ENCODE peak calls at places on chromosomes 5 and 9, in nine cellular contexts. F is GM12865, T is body of pancreas, K is Caco-2, R is stomach, O is tibial nerve, A is heart right ventricle, V is endothelial cell of umbilical vein, L is astrocyte of the spinal cord. D is an unnamed sample.

GRCh38 chr5:172725273-172725672 is 45.7 kb downstream of the DUSP1 start:
- DNase-seq in L (no peak), O (no peak), K (no peak), A (no peak), R (no peak), T (no peak), F (no peak), V (no peak), D (no peak)

GRCh38 chr9:28808042-28808441 is 1234.8 kb upstream of the C9orf72 start:
- DNase-seq in L (peak), A (no peak), R (no peak), O (no peak), K (no peak), V (no peak), F (no peak), T (no peak), D (no peak)

GRCh38 chr9:109493648-109494047 is 4.5 kb downstream of the PTPN3 start:
- DNase-seq in F (no peak), V (no peak), K (no peak), O (no peak), A (no peak), L (no peak), T (no peak), R (no peak), D (no peak)

GRCh38 chr5:75052461-75053285 is at the start of gene GCNT4:
- DNase-seq in F (peak), L (peak), T (peak), O (no peak), V (peak), K (peak), R (peak), A (peak), D (no peak)

GRCh38 chr9:77846957-77847574 is 184.5 kb downstream of the GNAQ start:
- DNase-seq in O (no peak), K (no peak), V (peak), R (no peak), F (no peak), L (peak), T (no peak), A (no peak), D (no peak)

GRCh38 chr5:75338408-75338807 is 1.4 kb downstream of the HMGCR start:
- DNase-seq in R (no peak), L (no peak), A (no peak), V (no peak), K (no peak), T (no peak), F (no peak), O (no peak), D (no peak)

GRCh38 chr5:171336486-171337206 is 27.6 kb downstream of the TLX3 start:
- DNase-seq in L (peak), R (peak), K (peak), T (peak), O (no peak), A (no peak), V (peak), F (peak), D (no peak)

GRCh38 chr5:95857185-95857945 is 34.8 kb upstream of the GLRX start:
- DNase-seq in V (peak), O (peak), L (peak), F (no peak), K (peak), R (peak), A (peak), T (peak), D (peak)

GRCh38 chr9:122031806-122032205 is 61.3 kb downstream of the TTLL11 start:
- DNase-seq in R (no peak), O (no peak), A (no peak), T (no peak), F (no peak), K (no peak), V (no peak), L (peak), D (no peak)

GRCh38 chr5:150510460-150511263 is 2.7 kb downstream of the NDST1 start:
- DNase-seq in L (peak), K (peak), F (no peak), R (peak), V (no peak), A (no peak), T (peak), O (no peak), D (no peak)

GRCh38 chr9:127967151-127967809 is 13.5 kb downstream of the EEIG1 start:
- DNase-seq in O (no peak), A (no peak), F (no peak), L (no peak), T (no peak), V (no peak), K (no peak), R (no peak), D (no peak)

GRCh38 chr5:95530441-95530840 is 24.3 kb downstream of the SKIC3 start:
- DNase-seq in A (no peak), V (no peak), R (no peak), O (no peak), L (peak), K (no peak), F (no peak), T (no peak), D (no peak)

GRCh38 chr5:129244478-129244877 is 149.9 kb downstream of the ISOC1 start:
- DNase-seq in V (peak), F (no peak), O (no peak), A (no peak), R (no peak), L (no peak), T (no peak), K (no peak), D (no peak)

GRCh38 chr9:92948632-92949031 is 1.3 kb downstream of the FGD3 start:
- DNase-seq in A (no peak), L (no peak), R (no peak), F (no peak), V (no peak), O (no peak), T (no peak), K (no peak), D (no peak)

GRCh38 chr9:92948032-92948534 is 760 bp downstream of the FGD3 start:
- DNase-seq in V (no peak), A (no peak), T (no peak), R (no peak), L (no peak), F (no peak), O (no peak), K (no peak), D (no peak)

GRCh38 chr9:92947268-92948031 is at the start of gene FGD3:
- DNase-seq in O (no peak), F (no peak), V (no peak), K (peak), T (peak), L (no peak), R (peak), A (peak), D (no peak)

GRCh38 chr9:92950359-92950955 is 3.1 kb downstream of the FGD3 start:
- DNase-seq in V (no peak), T (no peak), A (no peak), K (no peak), L (no peak), F (no peak), R (no peak), O (no peak), D (no peak)

DNA sequence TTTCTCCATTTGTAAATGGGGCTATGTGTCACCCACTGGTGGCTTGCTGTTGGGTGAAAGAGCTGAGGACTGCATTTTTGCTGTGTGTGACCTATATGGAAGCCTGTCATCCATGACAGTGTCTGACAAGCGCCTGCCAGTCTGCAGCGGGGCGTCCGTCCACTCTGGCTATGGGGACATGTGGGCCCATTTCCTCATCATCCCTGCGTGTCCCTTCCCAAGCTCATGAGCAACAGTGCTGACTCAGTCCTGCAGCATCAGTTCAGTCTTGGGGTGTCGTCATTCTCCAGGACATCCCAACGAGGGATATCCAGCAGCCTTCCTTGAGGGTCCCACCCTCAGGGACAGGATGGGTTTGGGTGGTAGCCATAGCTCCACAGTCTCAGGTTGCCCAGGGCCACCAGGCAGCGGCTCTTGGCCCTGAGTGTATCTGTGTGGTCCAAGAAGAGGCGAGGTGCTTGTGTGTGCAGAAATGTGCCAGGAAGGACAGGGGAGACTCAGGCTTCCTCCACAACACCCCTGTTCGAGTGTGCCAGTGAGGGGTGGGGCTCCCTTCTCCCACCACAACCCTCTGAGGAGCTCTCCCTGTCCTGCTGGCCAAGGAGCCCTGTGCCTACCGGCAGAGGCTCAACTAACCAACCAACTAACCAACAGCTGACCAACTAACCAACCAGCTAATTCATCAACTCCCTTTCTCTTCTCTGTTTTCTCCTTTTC is 2.1 kb downstream of the FGD3 start:
- DNase-seq in T (no peak), V (no peak), L (no peak), R (no peak), A (no peak), O (no peak), K (no peak), F (no peak), D (no peak)
- TF ChIP-seq CTCF in T (no peak), V (no peak), L (no peak), R (no peak), A (no peak), O (no peak), K (no peak), F (no peak), D (no peak)

DNA sequence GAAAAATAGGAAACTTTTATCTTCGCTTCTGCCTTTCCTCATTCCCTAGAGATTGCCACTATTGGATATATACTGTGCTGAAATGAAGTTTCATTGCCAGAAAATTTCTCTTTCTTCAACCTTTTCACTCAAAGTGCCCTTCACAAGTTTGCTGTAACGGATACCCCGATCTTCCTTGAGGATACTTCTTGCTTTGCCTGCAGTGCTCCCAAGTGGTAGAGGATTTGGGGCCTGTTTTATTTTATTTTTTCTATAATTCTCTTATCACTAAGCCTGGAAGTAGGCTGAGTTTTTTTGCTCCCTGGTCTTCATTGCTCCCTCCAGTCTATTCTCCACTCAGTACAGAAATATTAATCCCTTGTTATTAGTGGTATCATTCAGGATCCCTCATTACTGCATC is 481.4 kb upstream of the CDH18 start:
- DNase-seq in T (no peak), L (no peak), A (no peak), K (no peak), V (no peak), O (no peak), F (no peak), R (no peak), D (no peak)
- TF ChIP-seq CTCF in T (no peak), L (no peak), A (no peak), K (no peak), V (no peak), O (no peak), F (no peak), R (no peak), D (no peak)

GRCh38 chr5:178205010-178205748 is 846 bp downstream of the HNRNPAB start:
- DNase-seq in F (peak), A (peak), K (peak), V (peak), L (peak), R (peak), T (peak), O (peak), D (peak)
- TF ChIP-seq CTCF in F (no peak), A (no peak), K (no peak), V (no peak), L (no peak), R (no peak), T (no peak), O (no peak), D (no peak)

GRCh38 chr9:131815971-131816873 is 76.3 kb upstream of the RAPGEF1 start:
- DNase-seq in A (no peak), F (no peak), T (no peak), L (no peak), K (peak), R (no peak), V (no peak), O (no peak), D (no peak)
- TF ChIP-seq CTCF in A (no peak), F (no peak), T (no peak), L (no peak), K (no peak), R (no peak), V (no peak), O (no peak), D (no peak)

DNA sequence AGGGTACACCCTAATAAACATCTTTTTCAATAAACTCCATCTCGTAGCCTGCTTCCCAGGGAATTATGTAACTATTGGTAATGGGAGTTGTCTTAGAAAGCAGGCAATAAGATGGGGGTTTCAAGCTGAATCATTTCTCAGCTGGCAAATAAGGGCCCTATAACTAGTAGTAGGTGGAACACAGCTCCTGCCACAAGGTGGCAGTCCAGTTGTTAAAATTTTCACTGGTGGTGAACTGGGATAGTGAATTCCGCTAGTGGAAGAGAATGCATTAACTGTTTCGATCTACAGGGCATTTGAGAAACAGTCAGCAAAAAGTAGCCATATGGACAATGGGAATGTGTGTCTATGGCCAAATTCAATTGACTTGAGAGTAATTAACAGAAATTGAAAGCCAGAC is 27.7 kb downstream of the PCDHB15 start:
- DNase-seq in V (no peak), L (no peak), O (no peak), A (no peak), F (no peak), R (no peak), T (no peak), K (no peak), D (no peak)
- TF ChIP-seq CTCF in V (no peak), L (no peak), O (no peak), A (no peak), F (no peak), R (no peak), T (no peak), K (no peak), D (no peak)

D was measured in omental fat pad.